ENCODE peak calls at places on chromosomes 13 and 19, in nine cellular contexts. H, M, F, S, B, X, D, I and V are unnamed samples.

GRCh38 chr19:50266896-50267295 is 62.3 kb downstream of the KCNC3 start:
- DNase-seq in X (no peak), B (peak), F (no peak), M (peak), D (no peak), H (no peak), I (no peak), S (no peak), V (no peak)

GRCh38 chr13:50133277-50133953 is 118.2 kb downstream of the KCNRG start:
- DNase-seq in H (no peak), X (no peak), I (no peak), M (no peak), S (no peak), B (no peak), D (no peak), F (no peak), V (no peak)

GRCh38 chr13:51636349-51636890 is 52.2 kb downstream of the WDFY2 start:
- DNase-seq in M (peak), B (no peak), S (no peak), D (no peak), H (no peak), I (peak), X (no peak), F (no peak), V (no peak)

GRCh38 chr13:41547253-41548000 is 90.1 kb downstream of the RGCC start:
- DNase-seq in H (peak), X (no peak), S (no peak), D (no peak), B (no peak), F (no peak), M (no peak), I (peak), V (no peak)

GRCh38 chr13:106383791-106384190 is 151.7 kb downstream of the EFNB2 start:
- DNase-seq in B (no peak), X (no peak), I (no peak), D (no peak), M (no peak), H (no peak), F (no peak), S (no peak), V (no peak)

GRCh38 chr19:46381746-46382345 is 31.5 kb downstream of the CCDC8 start:
- DNase-seq in M (no peak), X (peak), B (no peak), H (no peak), F (peak), D (no peak), S (no peak), I (no peak), V (no peak)

GRCh38 chr13:46773556-46773955 is 23.4 kb downstream of the ESD start:
- DNase-seq in I (no peak), B (no peak), D (no peak), H (no peak), X (no peak), S (no peak), F (no peak), M (no peak), V (no peak)

GRCh38 chr13:95754069-95754468 is 77.1 kb downstream of the DNAJC3 start:
- DNase-seq in S (no peak), X (no peak), B (no peak), D (no peak), I (no peak), H (no peak), M (no peak), F (no peak), V (no peak)

GRCh38 chr13:52446265-52446664 is 4.2 kb downstream of the VPS36 start:
- DNase-seq in B (no peak), S (no peak), I (no peak), D (no peak), X (no peak), H (no peak), F (no peak), M (peak), V (no peak)

GRCh38 chr19:2270572-2271515 is 11.1 kb downstream of the PEAK3 start:
- DNase-seq in X (peak), B (peak), F (peak), M (peak), S (peak), D (no peak), I (peak), H (peak), V (no peak)

GRCh38 chr13:91722267-91722884 is 324.0 kb downstream of the GPC5 start:
- DNase-seq in M (peak), H (no peak), S (no peak), I (peak), X (no peak), F (no peak), B (peak), D (peak), V (no peak)

GRCh38 chr13:78192721-78193120 is 274.1 kb upstream of the EDNRB start:
- DNase-seq in S (peak), F (no peak), M (peak), B (no peak), D (peak), I (no peak), H (no peak), X (no peak), V (no peak)

GRCh38 chr19:58395979-58396627 is 647 bp downstream of the RNF225 start:
- DNase-seq in M (no peak), B (no peak), F (no peak), D (no peak), S (no peak), H (no peak), X (no peak), I (no peak), V (no peak)

GRCh38 chr13:108036411-108036810 is 178.9 kb downstream of the LIG4 start:
- DNase-seq in F (no peak), D (no peak), S (no peak), H (no peak), M (no peak), X (no peak), B (no peak), I (no peak), V (no peak)

GRCh38 chr19:40592170-40592569 is 9.0 kb upstream of the LTBP4 start:
- DNase-seq in B (peak), M (peak), F (no peak), S (peak), H (peak), X (no peak), I (peak), D (no peak), V (peak)

GRCh38 chr19:18464646-18465045 is 26.7 kb upstream of the ISYNA1 start:
- DNase-seq in F (no peak), X (no peak), D (no peak), S (no peak), B (no peak), I (peak), H (no peak), M (peak), V (no peak)